ENCODE peak calls at places on chromosomes 16 and 17, in ten cellular contexts. One of them, this sample, is unnamed.

GRCh38 chr17:42677921-42678781 is 1.4 kb upstream of the PLEKHH3 start:
- DNase-seq in mesenchymal stem cell: peak
- DNase-seq in SK-N-SH: peak
- DNase-seq in OCI-LY7: peak
- DNase-seq in IMR-90: peak
- DNase-seq in hepatocyte: peak
- DNase-seq in keratinocyte: no peak
- DNase-seq in fibroblast of lung: peak
- DNase-seq in mammary epithelial cell: peak
- DNase-seq in GM23338: peak
- DNase-seq in this sample: peak

GRCh38 chr17:3474212-3474611 is 1.6 kb upstream of the ASPA start:
- DNase-seq in mesenchymal stem cell: peak
- DNase-seq in SK-N-SH: no peak
- DNase-seq in OCI-LY7: no peak
- DNase-seq in IMR-90: no peak
- DNase-seq in hepatocyte: peak
- DNase-seq in keratinocyte: no peak
- DNase-seq in fibroblast of lung: peak
- DNase-seq in mammary epithelial cell: no peak
- DNase-seq in GM23338: no peak
- DNase-seq in this sample: peak

GRCh38 chr16:3017806-3018506 is at the start of gene CLDN6:
- DNase-seq in mesenchymal stem cell: no peak
- DNase-seq in SK-N-SH: peak
- DNase-seq in OCI-LY7: peak
- DNase-seq in IMR-90: no peak
- DNase-seq in hepatocyte: peak
- DNase-seq in keratinocyte: no peak
- DNase-seq in fibroblast of lung: no peak
- DNase-seq in mammary epithelial cell: no peak
- DNase-seq in GM23338: peak
- DNase-seq in this sample: no peak

GRCh38 chr17:15648384-15648783 is 28.9 kb upstream of the FBXW10B start:
- DNase-seq in mesenchymal stem cell: peak
- DNase-seq in SK-N-SH: no peak
- DNase-seq in OCI-LY7: no peak
- DNase-seq in IMR-90: no peak
- DNase-seq in hepatocyte: no peak
- DNase-seq in keratinocyte: no peak
- DNase-seq in fibroblast of lung: no peak
- DNase-seq in mammary epithelial cell: no peak
- DNase-seq in GM23338: no peak
- DNase-seq in this sample: peak

GRCh38 chr16:30458561-30459394 is 13.1 kb upstream of the SEPHS2 start:
- DNase-seq in mesenchymal stem cell: no peak
- DNase-seq in SK-N-SH: no peak
- DNase-seq in OCI-LY7: peak
- DNase-seq in IMR-90: no peak
- DNase-seq in hepatocyte: no peak
- DNase-seq in keratinocyte: no peak
- DNase-seq in fibroblast of lung: no peak
- DNase-seq in mammary epithelial cell: no peak
- DNase-seq in GM23338: no peak
- DNase-seq in this sample: no peak

GRCh38 chr16:78516006-78516405 is 416.6 kb downstream of the WWOX start:
- DNase-seq in mesenchymal stem cell: no peak
- DNase-seq in SK-N-SH: no peak
- DNase-seq in OCI-LY7: no peak
- DNase-seq in IMR-90: no peak
- DNase-seq in hepatocyte: no peak
- DNase-seq in keratinocyte: no peak
- DNase-seq in fibroblast of lung: no peak
- DNase-seq in mammary epithelial cell: no peak
- DNase-seq in GM23338: no peak
- DNase-seq in this sample: no peak

GRCh38 chr17:73956169-73956568 is 247.3 kb upstream of the RPL38 start:
- DNase-seq in mesenchymal stem cell: no peak
- DNase-seq in SK-N-SH: no peak
- DNase-seq in OCI-LY7: no peak
- DNase-seq in IMR-90: no peak
- DNase-seq in hepatocyte: no peak
- DNase-seq in keratinocyte: no peak
- DNase-seq in fibroblast of lung: no peak
- DNase-seq in mammary epithelial cell: no peak
- DNase-seq in GM23338: no peak
- DNase-seq in this sample: no peak

GRCh38 chr16:14101415-14101814 is 30.3 kb downstream of the MRTFB start:
- DNase-seq in mesenchymal stem cell: no peak
- DNase-seq in SK-N-SH: no peak
- DNase-seq in OCI-LY7: no peak
- DNase-seq in IMR-90: no peak
- DNase-seq in hepatocyte: no peak
- DNase-seq in keratinocyte: no peak
- DNase-seq in fibroblast of lung: no peak
- DNase-seq in mammary epithelial cell: no peak
- DNase-seq in GM23338: no peak
- DNase-seq in this sample: no peak

GRCh38 chr17:33057564-33057963 is 65.9 kb downstream of the SPACA3 start:
- DNase-seq in mesenchymal stem cell: no peak
- DNase-seq in SK-N-SH: no peak
- DNase-seq in OCI-LY7: no peak
- DNase-seq in IMR-90: no peak
- DNase-seq in hepatocyte: no peak
- DNase-seq in keratinocyte: no peak
- DNase-seq in fibroblast of lung: no peak
- DNase-seq in mammary epithelial cell: peak
- DNase-seq in GM23338: no peak
- DNase-seq in this sample: peak

GRCh38 chr16:89268987-89269735 is 51.7 kb downstream of the ZNF778 start:
- DNase-seq in mesenchymal stem cell: peak
- DNase-seq in SK-N-SH: no peak
- DNase-seq in OCI-LY7: no peak
- DNase-seq in IMR-90: peak
- DNase-seq in hepatocyte: no peak
- DNase-seq in keratinocyte: no peak
- DNase-seq in fibroblast of lung: peak
- DNase-seq in mammary epithelial cell: no peak
- DNase-seq in GM23338: no peak
- DNase-seq in this sample: peak

GRCh38 chr17:31687505-31688126 is 171.4 kb downstream of the COPRS start:
- DNase-seq in mesenchymal stem cell: no peak
- DNase-seq in SK-N-SH: no peak
- DNase-seq in OCI-LY7: no peak
- DNase-seq in IMR-90: no peak
- DNase-seq in hepatocyte: no peak
- DNase-seq in keratinocyte: no peak
- DNase-seq in fibroblast of lung: no peak
- DNase-seq in mammary epithelial cell: no peak
- DNase-seq in GM23338: no peak
- DNase-seq in this sample: no peak

GRCh38 chr17:59627770-59628171 is 8.1 kb downstream of the CLTC start:
- DNase-seq in mesenchymal stem cell: peak
- DNase-seq in SK-N-SH: no peak
- DNase-seq in OCI-LY7: no peak
- DNase-seq in IMR-90: no peak
- DNase-seq in hepatocyte: no peak
- DNase-seq in keratinocyte: no peak
- DNase-seq in fibroblast of lung: no peak
- DNase-seq in mammary epithelial cell: no peak
- DNase-seq in GM23338: no peak
- DNase-seq in this sample: no peak
- H3K4me2 ChIP-seq in mesenchymal stem cell: no peak
- H3K4me2 ChIP-seq in SK-N-SH: no peak
- H3K4me2 ChIP-seq in OCI-LY7: peak
- H3K4me2 ChIP-seq in IMR-90: peak
- H3K4me2 ChIP-seq in hepatocyte: peak
- H3K4me2 ChIP-seq in keratinocyte: no peak
- H3K4me2 ChIP-seq in fibroblast of lung: peak
- H3K4me2 ChIP-seq in mammary epithelial cell: no peak
- H3K4me2 ChIP-seq in GM23338: no peak
- H3K4me2 ChIP-seq in this sample: no peak

GRCh38 chr17:80826346-80826954 is 165.2 kb upstream of the CHMP6 start:
- DNase-seq in mesenchymal stem cell: no peak
- DNase-seq in SK-N-SH: no peak
- DNase-seq in OCI-LY7: no peak
- DNase-seq in IMR-90: no peak
- DNase-seq in hepatocyte: no peak
- DNase-seq in keratinocyte: no peak
- DNase-seq in fibroblast of lung: no peak
- DNase-seq in mammary epithelial cell: no peak
- DNase-seq in GM23338: no peak
- DNase-seq in this sample: no peak

GRCh38 chr17:80829166-80829813 is 162.4 kb upstream of the CHMP6 start:
- DNase-seq in mesenchymal stem cell: no peak
- DNase-seq in SK-N-SH: no peak
- DNase-seq in OCI-LY7: no peak
- DNase-seq in IMR-90: no peak
- DNase-seq in hepatocyte: no peak
- DNase-seq in keratinocyte: no peak
- DNase-seq in fibroblast of lung: no peak
- DNase-seq in mammary epithelial cell: no peak
- DNase-seq in GM23338: no peak
- DNase-seq in this sample: no peak

GRCh38 chr17:80825471-80826345 is 165.9 kb upstream of the CHMP6 start:
- DNase-seq in mesenchymal stem cell: no peak
- DNase-seq in SK-N-SH: no peak
- DNase-seq in OCI-LY7: no peak
- DNase-seq in IMR-90: no peak
- DNase-seq in hepatocyte: peak
- DNase-seq in keratinocyte: no peak
- DNase-seq in fibroblast of lung: no peak
- DNase-seq in mammary epithelial cell: no peak
- DNase-seq in GM23338: no peak
- DNase-seq in this sample: no peak

GRCh38 chr17:80826955-80827645 is 164.5 kb upstream of the CHMP6 start:
- DNase-seq in mesenchymal stem cell: peak
- DNase-seq in SK-N-SH: peak
- DNase-seq in OCI-LY7: no peak
- DNase-seq in IMR-90: peak
- DNase-seq in hepatocyte: peak
- DNase-seq in keratinocyte: peak
- DNase-seq in fibroblast of lung: peak
- DNase-seq in mammary epithelial cell: peak
- DNase-seq in GM23338: no peak
- DNase-seq in this sample: peak

DNA sequence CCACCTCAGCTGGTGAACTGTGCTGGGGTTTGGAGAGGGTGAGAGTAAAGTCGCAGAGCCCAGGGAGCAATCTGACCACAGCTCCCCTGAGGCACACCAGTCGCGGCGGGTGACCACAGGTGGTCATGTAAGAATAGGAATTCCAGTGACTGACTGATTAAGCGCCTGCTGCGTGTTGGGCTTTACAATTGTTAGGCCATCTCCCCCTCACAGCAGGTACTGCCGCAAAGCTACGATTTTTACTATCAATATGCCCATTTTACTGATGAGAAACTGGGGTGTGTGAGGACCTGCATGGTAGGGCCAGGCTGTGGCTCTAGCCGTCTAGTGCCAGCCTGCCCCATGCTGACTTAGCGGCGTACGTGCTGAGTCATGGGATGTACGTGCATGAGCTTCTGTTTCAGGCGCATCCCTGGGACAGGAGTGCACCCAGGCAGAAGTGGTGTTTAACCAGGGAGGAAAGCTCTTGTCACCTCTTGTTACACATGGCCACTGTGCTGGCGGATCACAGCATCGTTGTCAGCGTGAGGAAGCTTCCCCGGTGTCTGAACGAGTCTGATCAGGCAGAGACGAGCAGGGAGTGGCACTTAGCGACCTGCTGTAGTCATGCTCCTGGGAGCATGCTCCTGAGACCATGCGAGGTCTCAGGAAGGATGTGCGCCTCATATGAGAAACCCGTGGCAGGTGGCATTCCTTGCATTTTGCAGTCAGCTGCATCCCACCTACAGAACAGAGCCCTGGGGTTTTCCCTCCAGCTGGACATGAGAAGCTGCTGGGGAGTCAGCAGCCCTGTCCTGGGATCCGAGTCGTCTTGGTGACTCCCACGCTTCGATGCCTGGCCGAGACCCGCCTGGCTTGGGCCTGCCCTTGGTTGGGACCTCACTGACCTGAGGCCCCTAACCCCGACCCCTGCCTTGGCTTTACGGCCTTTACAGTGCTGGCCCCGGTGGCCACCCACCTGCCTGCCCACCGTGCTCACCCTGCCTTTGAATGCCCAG is 163.7 kb upstream of the CHMP6 start:
- DNase-seq in mesenchymal stem cell: peak
- DNase-seq in SK-N-SH: no peak
- DNase-seq in OCI-LY7: peak
- DNase-seq in IMR-90: peak
- DNase-seq in hepatocyte: no peak
- DNase-seq in keratinocyte: peak
- DNase-seq in fibroblast of lung: no peak
- DNase-seq in mammary epithelial cell: no peak
- DNase-seq in GM23338: peak
- DNase-seq in this sample: no peak
- H3K4me2 ChIP-seq in mesenchymal stem cell: no peak
- H3K4me2 ChIP-seq in SK-N-SH: peak
- H3K4me2 ChIP-seq in OCI-LY7: no peak
- H3K4me2 ChIP-seq in IMR-90: no peak
- H3K4me2 ChIP-seq in hepatocyte: no peak
- H3K4me2 ChIP-seq in keratinocyte: peak
- H3K4me2 ChIP-seq in fibroblast of lung: no peak
- H3K4me2 ChIP-seq in mammary epithelial cell: no peak
- H3K4me2 ChIP-seq in GM23338: peak
- H3K4me2 ChIP-seq in this sample: peak

DNA sequence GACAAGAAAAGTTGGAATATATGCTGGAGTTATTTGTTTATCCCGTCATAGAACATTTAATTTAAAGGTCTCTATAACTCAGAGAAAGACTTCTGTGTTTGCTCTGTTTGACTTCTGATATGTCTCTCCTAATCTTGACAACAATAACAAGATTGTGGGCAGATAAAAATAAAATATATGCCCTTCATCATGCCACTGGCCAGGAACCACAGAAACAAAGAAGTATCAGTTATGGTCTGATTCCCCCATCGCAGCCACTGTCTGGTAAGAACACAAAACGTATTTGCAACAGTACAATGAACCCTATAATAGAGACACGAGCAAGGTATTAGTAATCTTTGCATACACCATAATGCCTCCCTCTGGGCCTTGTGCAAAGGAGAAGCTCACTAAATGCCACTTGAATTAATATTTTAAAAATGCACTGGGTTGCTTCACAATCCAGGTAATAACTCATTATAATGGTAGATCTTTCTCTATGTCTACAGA is 1498.3 kb downstream of the CDH11 start:
- DNase-seq in mesenchymal stem cell: no peak
- DNase-seq in SK-N-SH: no peak
- DNase-seq in OCI-LY7: no peak
- DNase-seq in IMR-90: no peak
- DNase-seq in hepatocyte: no peak
- DNase-seq in keratinocyte: no peak
- DNase-seq in fibroblast of lung: no peak
- DNase-seq in mammary epithelial cell: no peak
- DNase-seq in GM23338: no peak
- DNase-seq in this sample: no peak
- H3K4me2 ChIP-seq in mesenchymal stem cell: no peak
- H3K4me2 ChIP-seq in SK-N-SH: no peak
- H3K4me2 ChIP-seq in OCI-LY7: no peak
- H3K4me2 ChIP-seq in IMR-90: no peak
- H3K4me2 ChIP-seq in hepatocyte: no peak
- H3K4me2 ChIP-seq in keratinocyte: no peak
- H3K4me2 ChIP-seq in fibroblast of lung: no peak
- H3K4me2 ChIP-seq in mammary epithelial cell: no peak
- H3K4me2 ChIP-seq in GM23338: no peak
- H3K4me2 ChIP-seq in this sample: no peak

GRCh38 chr16:77213542-77214108 is 14.4 kb downstream of the SYCE1L start:
- DNase-seq in mesenchymal stem cell: peak
- DNase-seq in SK-N-SH: no peak
- DNase-seq in OCI-LY7: no peak
- DNase-seq in IMR-90: peak
- DNase-seq in hepatocyte: no peak
- DNase-seq in keratinocyte: peak
- DNase-seq in fibroblast of lung: peak
- DNase-seq in mammary epithelial cell: peak
- DNase-seq in GM23338: no peak
- DNase-seq in this sample: peak
- H3K4me2 ChIP-seq in mesenchymal stem cell: no peak
- H3K4me2 ChIP-seq in SK-N-SH: peak
- H3K4me2 ChIP-seq in OCI-LY7: no peak
- H3K4me2 ChIP-seq in IMR-90: no peak
- H3K4me2 ChIP-seq in hepatocyte: peak
- H3K4me2 ChIP-seq in keratinocyte: peak
- H3K4me2 ChIP-seq in fibroblast of lung: no peak
- H3K4me2 ChIP-seq in mammary epithelial cell: peak
- H3K4me2 ChIP-seq in GM23338: peak
- H3K4me2 ChIP-seq in this sample: no peak

This sample was measured in GM23248.